ENCODE peak calls at places on chromosomes 4 and X, in six cellular contexts. U is HepG2, S is endothelial cell of umbilical vein, X is spleen, L is vagina, R is transverse colon. N is an unnamed sample.

GRCh38 chr4:54005475-54005874 is 58.9 kb downstream of the CHIC2 start:
- DNase-seq in U (no peak), S (no peak), X (no peak), L (no peak), R (no peak), N (no peak)

GRCh38 chr4:16250665-16251365 is 24.5 kb upstream of the TAPT1 start:
- DNase-seq in U (peak; percentile 97), S (no peak), X (no peak), L (no peak), R (no peak), N (no peak)

GRCh38 chrX:153944140-153944799 is at the start of gene RENBP:
- DNase-seq in U (no peak), S (no peak), X (peak; percentile 92), L (no peak), R (peak; percentile 61), N (peak; percentile 79)

GRCh38 chrX:2441466-2441865 is 59.3 kb downstream of the DHRSX start:
- DNase-seq in U (no peak), S (no peak), X (no peak), L (no peak), R (no peak), N (no peak)

GRCh38 chr4:74292111-74292870 is 16.0 kb upstream of the EPGN start:
- DNase-seq in U (no peak), S (no peak), X (no peak), L (no peak), R (no peak), N (no peak)

GRCh38 chrX:40299028-40299479 is 201.3 kb upstream of the BCOR start:
- DNase-seq in U (no peak), S (peak; percentile 6), X (no peak), L (no peak), R (no peak), N (no peak)

GRCh38 chrX:38513087-38513742 is 48.1 kb upstream of the TSPAN7 start:
- DNase-seq in U (peak; percentile 0), S (no peak), X (no peak), L (no peak), R (no peak), N (no peak)

GRCh38 chr4:149706942-149707341 is 108.7 kb downstream of the IQCM start:
- DNase-seq in U (no peak), S (peak; percentile 76), X (no peak), L (no peak), R (no peak), N (no peak)

GRCh38 chr4:166527500-166527899 is 654.5 kb downstream of the TLL1 start:
- DNase-seq in U (no peak), S (no peak), X (no peak), L (no peak), R (no peak), N (no peak)

GRCh38 chr4:52714597-52715254 is 36.5 kb downstream of the ERVMER34-1 start:
- DNase-seq in U (no peak), S (peak; percentile 20), X (no peak), L (no peak), R (no peak), N (no peak)

GRCh38 chrX:53678667-53679066 is 7.9 kb downstream of the HUWE1 start:
- DNase-seq in U (no peak), S (no peak), X (no peak), L (no peak), R (no peak), N (no peak)

GRCh38 chrX:130100180-130100579 is 10.1 kb downstream of the ELF4 start:
- DNase-seq in U (no peak), S (no peak), X (no peak), L (no peak), R (peak; percentile 59), N (no peak)

GRCh38 chrX:12955882-12956703 is 18.8 kb upstream of the TMSB4X start:
- DNase-seq in U (peak; percentile 46), S (peak; percentile 78), X (peak; percentile 94), L (no peak), R (peak; percentile 69), N (peak; percentile 79)

GRCh38 chrX:12954981-12955380 is 19.9 kb upstream of the TMSB4X start:
- DNase-seq in U (no peak), S (no peak), X (no peak), L (no peak), R (no peak), N (no peak)

GRCh38 chrX:12958059-12958458 is 16.9 kb upstream of the TMSB4X start:
- DNase-seq in U (no peak), S (no peak), X (no peak), L (no peak), R (no peak), N (no peak)

GRCh38 chrX:12958461-12958860 is 16.4 kb upstream of the TMSB4X start:
- DNase-seq in U (no peak), S (no peak), X (no peak), L (no peak), R (no peak), N (no peak)

DNA sequence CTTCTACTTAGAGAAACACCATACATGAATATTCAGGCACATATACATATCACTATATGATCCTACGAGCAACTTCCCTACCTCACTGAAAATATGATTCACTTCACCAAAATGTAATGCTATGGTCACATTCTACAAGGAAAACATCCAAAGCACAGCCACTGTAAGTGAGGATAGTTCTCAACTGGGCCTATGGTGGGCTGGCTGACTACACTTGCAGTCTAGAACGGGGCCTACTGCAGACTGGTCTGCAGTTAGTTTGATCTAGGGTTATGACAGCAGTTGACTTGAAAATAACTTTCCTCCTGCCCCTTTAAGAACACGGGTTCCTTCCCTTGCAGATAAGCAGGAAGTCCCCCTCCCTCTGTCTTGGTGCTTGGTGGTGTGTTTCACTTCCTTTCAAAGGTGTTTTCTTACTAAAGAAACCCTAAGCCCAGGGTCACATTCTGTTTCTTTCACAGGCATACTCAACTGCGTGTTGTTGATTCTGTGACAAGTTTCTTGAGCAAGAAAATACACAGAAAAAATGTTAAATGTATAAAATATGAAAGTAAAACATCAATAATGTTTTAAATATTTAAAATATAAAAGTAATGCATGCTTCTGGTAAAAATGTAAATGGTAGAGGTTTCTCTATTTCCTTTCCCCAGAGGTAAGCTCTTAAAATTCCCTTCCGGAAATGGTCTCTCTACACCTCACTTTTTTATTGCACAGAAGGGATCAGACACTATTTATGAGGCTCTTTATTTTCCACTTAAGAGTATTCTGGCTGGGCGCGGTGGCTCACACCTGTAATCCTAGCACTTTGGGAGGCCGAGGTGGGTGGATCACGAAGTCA is 18.0 kb upstream of the TMSB4X start:
- DNase-seq in U (no peak), S (peak; percentile 77), X (no peak), L (no peak), R (no peak), N (peak; percentile 64)
- TF ChIP-seq POLR2A in U (no peak), S (peak; percentile 15), X (peak; percentile 54), L (no peak), R (peak; percentile 44), N (no peak)

GRCh38 chr4:680565-680930 is 6.2 kb downstream of the MYL5 start:
- DNase-seq in U (no peak), S (no peak), X (peak; percentile 82), L (no peak), R (peak; percentile 55), N (no peak)
- H3K4me3 ChIP-seq in U (no peak overlapping the region), S (no peak overlapping the region), X (peak overlapping the region; percentile 66), L (peak overlapping the region; percentile 77), R (peak overlapping the region; percentile 51), N (peak overlapping the region; percentile 58)

GRCh38 chrX:134886201-134886600 is 104.6 kb upstream of the SMIM10 start:
- DNase-seq in U (peak; percentile 29), S (no peak), X (no peak), L (no peak), R (no peak), N (no peak)
- TF ChIP-seq POLR2AphosphoS5 in U (no peak), S (no peak), X (no peak), L (no peak), R (no peak), N (no peak)

DNA sequence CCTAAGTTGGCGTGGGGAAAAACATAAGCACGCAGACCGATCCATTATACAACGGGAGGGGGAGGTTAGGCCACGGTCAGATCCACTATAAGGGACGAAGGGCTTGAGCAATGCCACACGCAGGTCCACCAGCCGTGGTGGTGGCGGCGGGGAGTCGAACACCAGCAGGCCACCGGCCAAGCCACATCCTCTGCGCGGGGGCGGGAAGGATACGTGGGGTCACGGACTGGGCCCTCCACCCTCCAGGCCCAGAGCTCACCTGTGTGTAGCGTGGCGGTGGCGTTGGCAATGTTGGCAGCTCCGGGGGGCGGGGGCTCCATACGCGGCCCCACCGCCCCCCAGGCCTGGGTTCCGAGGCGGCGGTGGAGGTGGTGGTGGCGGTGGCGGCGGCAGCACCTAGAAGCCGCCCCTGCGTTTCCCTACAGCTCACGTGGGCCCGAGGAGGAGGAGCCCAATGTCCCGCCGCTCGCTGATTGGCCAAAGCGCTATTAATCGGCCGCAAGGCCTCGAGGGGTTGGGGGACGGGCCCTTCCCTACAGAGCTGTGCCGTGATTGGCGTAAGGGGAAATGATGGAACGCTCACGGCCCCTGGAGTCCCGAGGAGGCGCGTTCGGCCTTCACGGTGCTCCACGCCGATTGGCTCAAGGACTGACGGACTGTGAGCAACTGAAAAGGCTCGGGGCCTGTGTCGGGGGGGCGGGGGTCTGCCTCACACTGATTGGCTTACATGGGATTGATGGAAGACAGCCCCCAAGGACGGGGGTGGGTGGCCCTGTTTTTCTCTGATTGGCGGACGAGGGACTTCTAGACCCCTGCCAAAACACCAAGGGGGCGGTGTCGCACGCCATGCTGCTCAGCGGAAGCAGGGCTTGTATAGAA is at the start of gene ELK1:
- DNase-seq in U (peak; percentile 42), S (peak; percentile 98), X (peak; percentile 96), L (peak; percentile 99), R (peak; percentile 94), N (peak; percentile 94)
- TF ChIP-seq POLR2A in U (no peak), S (no peak), X (peak; percentile 14), L (no peak), R (peak; percentile 67), N (no peak)

GRCh38 chrX:41906515-41907165 is 16.7 kb downstream of the CASK start:
- DNase-seq in U (no peak), S (peak; percentile 28), X (no peak), L (no peak), R (no peak), N (no peak)
- H3K4me3 ChIP-seq in U (no peak overlapping the region), S (no peak overlapping the region), X (no peak overlapping the region), L (no peak overlapping the region), R (no peak overlapping the region), N (no peak overlapping the region)

DNA sequence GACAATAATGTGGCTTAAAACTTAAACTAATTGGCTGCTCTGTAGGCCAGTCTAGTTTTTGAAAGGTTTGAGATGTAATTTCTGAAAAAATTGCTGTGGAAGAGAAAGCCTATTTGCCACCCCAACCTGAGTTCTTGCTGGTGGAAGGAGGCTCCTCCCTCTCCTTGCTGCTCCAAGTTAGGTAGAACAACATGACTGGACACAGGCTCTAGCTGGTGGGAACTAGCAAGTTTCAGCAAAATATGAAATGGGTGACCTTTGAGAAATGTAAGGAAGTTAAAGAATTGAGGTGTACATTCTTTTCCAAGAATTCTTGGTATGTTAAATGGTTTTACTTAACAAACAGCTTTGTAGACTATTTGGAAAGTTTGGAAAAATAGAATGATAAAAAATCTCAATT is 8.0 kb downstream of the RPL34 start:
- DNase-seq in U (no peak), S (no peak), X (no peak), L (no peak), R (no peak), N (no peak)
- TF ChIP-seq POLR2AphosphoS5 in U (no peak), S (no peak), X (no peak), L (no peak), R (no peak), N (no peak)